ENCODE peak calls at places on chromosomes 11 and 22, in eight cellular contexts. One of them, this sample, is unnamed.

GRCh38 chr11:107969219-107969618 is 39.5 kb upstream of the CUL5 start:
- DNase-seq in transverse colon: no peak
- DNase-seq in endothelial cell: no peak
- DNase-seq in left lung: no peak
- DNase-seq in heart right ventricle: no peak
- DNase-seq in nephron progenitor cell: no peak
- DNase-seq in breast epithelium: no peak
- DNase-seq in brain microvascular endothelial cell: no peak
- DNase-seq in this sample: no peak

GRCh38 chr11:73520358-73521061 is 77.4 kb downstream of the FAM168A start:
- DNase-seq in transverse colon: no peak
- DNase-seq in endothelial cell: no peak
- DNase-seq in left lung: no peak
- DNase-seq in heart right ventricle: no peak
- DNase-seq in nephron progenitor cell: no peak
- DNase-seq in breast epithelium: no peak
- DNase-seq in brain microvascular endothelial cell: no peak
- DNase-seq in this sample: no peak

GRCh38 chr11:117395476-117395875 is 67.8 kb downstream of the CEP164 start:
- DNase-seq in transverse colon: no peak
- DNase-seq in endothelial cell: no peak
- DNase-seq in left lung: no peak
- DNase-seq in heart right ventricle: no peak
- DNase-seq in nephron progenitor cell: no peak
- DNase-seq in breast epithelium: no peak
- DNase-seq in brain microvascular endothelial cell: no peak
- DNase-seq in this sample: no peak

GRCh38 chr22:40463017-40463631 is 92.7 kb downstream of the SGSM3 start:
- DNase-seq in transverse colon: peak
- DNase-seq in endothelial cell: no peak
- DNase-seq in left lung: no peak
- DNase-seq in heart right ventricle: no peak
- DNase-seq in nephron progenitor cell: no peak
- DNase-seq in breast epithelium: no peak
- DNase-seq in brain microvascular endothelial cell: no peak
- DNase-seq in this sample: no peak

GRCh38 chr11:76153609-76153949 is 52.7 kb downstream of the WNT11 start:
- DNase-seq in transverse colon: no peak
- DNase-seq in endothelial cell: no peak
- DNase-seq in left lung: no peak
- DNase-seq in heart right ventricle: no peak
- DNase-seq in nephron progenitor cell: no peak
- DNase-seq in breast epithelium: no peak
- DNase-seq in brain microvascular endothelial cell: peak
- DNase-seq in this sample: no peak

GRCh38 chr11:40879911-40880310 is 579.5 kb downstream of the LRRC4C start:
- DNase-seq in transverse colon: no peak
- DNase-seq in endothelial cell: no peak
- DNase-seq in left lung: no peak
- DNase-seq in heart right ventricle: no peak
- DNase-seq in nephron progenitor cell: no peak
- DNase-seq in breast epithelium: no peak
- DNase-seq in brain microvascular endothelial cell: no peak
- DNase-seq in this sample: no peak

GRCh38 chr11:69521461-69521860 is 40.0 kb downstream of the LINC01488 start:
- DNase-seq in transverse colon: no peak
- DNase-seq in endothelial cell: no peak
- DNase-seq in left lung: no peak
- DNase-seq in heart right ventricle: no peak
- DNase-seq in nephron progenitor cell: no peak
- DNase-seq in breast epithelium: no peak
- DNase-seq in brain microvascular endothelial cell: no peak
- DNase-seq in this sample: no peak

GRCh38 chr11:112886707-112887370 is 74.4 kb upstream of the NCAM1 start:
- DNase-seq in transverse colon: no peak
- DNase-seq in endothelial cell: no peak
- DNase-seq in left lung: no peak
- DNase-seq in heart right ventricle: no peak
- DNase-seq in nephron progenitor cell: no peak
- DNase-seq in breast epithelium: no peak
- DNase-seq in brain microvascular endothelial cell: no peak
- DNase-seq in this sample: no peak

GRCh38 chr11:11149671-11150459 is 203.2 kb downstream of the CSNK2A3 start:
- DNase-seq in transverse colon: no peak
- DNase-seq in endothelial cell: no peak
- DNase-seq in left lung: no peak
- DNase-seq in heart right ventricle: no peak
- DNase-seq in nephron progenitor cell: no peak
- DNase-seq in breast epithelium: no peak
- DNase-seq in brain microvascular endothelial cell: no peak
- DNase-seq in this sample: no peak

GRCh38 chr22:23829845-23830372 is 8.9 kb downstream of the DERL3 start:
- DNase-seq in transverse colon: no peak
- DNase-seq in endothelial cell: no peak
- DNase-seq in left lung: no peak
- DNase-seq in heart right ventricle: no peak
- DNase-seq in nephron progenitor cell: no peak
- DNase-seq in breast epithelium: no peak
- DNase-seq in brain microvascular endothelial cell: peak
- DNase-seq in this sample: no peak

GRCh38 chr11:62054484-62055121 is 69.2 kb upstream of the INCENP start:
- DNase-seq in transverse colon: peak
- DNase-seq in endothelial cell: no peak
- DNase-seq in left lung: no peak
- DNase-seq in heart right ventricle: no peak
- DNase-seq in nephron progenitor cell: no peak
- DNase-seq in breast epithelium: no peak
- DNase-seq in brain microvascular endothelial cell: no peak
- DNase-seq in this sample: no peak
- TF ChIP-seq CTCF in transverse colon: peak
- TF ChIP-seq CTCF in endothelial cell: no peak
- TF ChIP-seq CTCF in left lung: peak
- TF ChIP-seq CTCF in heart right ventricle: peak
- TF ChIP-seq CTCF in nephron progenitor cell: peak
- TF ChIP-seq CTCF in breast epithelium: no peak
- TF ChIP-seq CTCF in brain microvascular endothelial cell: peak
- TF ChIP-seq CTCF in this sample: peak

GRCh38 chr11:105860105-105860504 is 161.9 kb downstream of the MSANTD4 start:
- DNase-seq in transverse colon: no peak
- DNase-seq in endothelial cell: no peak
- DNase-seq in left lung: no peak
- DNase-seq in heart right ventricle: no peak
- DNase-seq in nephron progenitor cell: no peak
- DNase-seq in breast epithelium: no peak
- DNase-seq in brain microvascular endothelial cell: no peak
- DNase-seq in this sample: no peak

GRCh38 chr11:105862736-105863367 is 159.2 kb downstream of the MSANTD4 start:
- DNase-seq in transverse colon: no peak
- DNase-seq in endothelial cell: no peak
- DNase-seq in left lung: no peak
- DNase-seq in heart right ventricle: no peak
- DNase-seq in nephron progenitor cell: no peak
- DNase-seq in breast epithelium: no peak
- DNase-seq in brain microvascular endothelial cell: peak
- DNase-seq in this sample: no peak

GRCh38 chr11:105856954-105857353 is 165.1 kb downstream of the MSANTD4 start:
- DNase-seq in transverse colon: no peak
- DNase-seq in endothelial cell: no peak
- DNase-seq in left lung: no peak
- DNase-seq in heart right ventricle: no peak
- DNase-seq in nephron progenitor cell: no peak
- DNase-seq in breast epithelium: no peak
- DNase-seq in brain microvascular endothelial cell: no peak
- DNase-seq in this sample: no peak

DNA sequence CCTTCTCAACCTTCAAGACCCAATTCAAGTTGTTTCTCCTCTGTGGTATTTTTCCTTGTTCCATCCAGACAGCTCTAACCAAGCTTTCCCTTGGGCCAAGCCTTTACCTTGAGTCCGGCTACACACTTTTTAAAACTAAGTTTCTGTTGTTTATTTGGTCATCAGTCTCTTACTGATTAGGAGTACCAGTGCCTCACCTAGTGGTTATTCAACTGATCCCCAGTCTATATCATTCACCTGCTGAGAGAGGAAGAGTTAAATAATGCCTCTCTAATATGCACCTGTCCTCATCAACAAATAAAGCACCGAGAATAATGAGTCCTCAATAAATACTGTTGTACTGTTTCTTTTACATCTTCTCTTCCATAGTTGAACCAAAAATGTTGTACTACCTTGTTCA is 160.8 kb downstream of the MSANTD4 start:
- DNase-seq in transverse colon: no peak
- DNase-seq in endothelial cell: no peak
- DNase-seq in left lung: no peak
- DNase-seq in heart right ventricle: no peak
- DNase-seq in nephron progenitor cell: no peak
- DNase-seq in breast epithelium: no peak
- DNase-seq in brain microvascular endothelial cell: no peak
- DNase-seq in this sample: no peak
- TF ChIP-seq CTCF in transverse colon: no peak
- TF ChIP-seq CTCF in endothelial cell: no peak
- TF ChIP-seq CTCF in left lung: no peak
- TF ChIP-seq CTCF in heart right ventricle: no peak
- TF ChIP-seq CTCF in nephron progenitor cell: no peak
- TF ChIP-seq CTCF in breast epithelium: no peak
- TF ChIP-seq CTCF in brain microvascular endothelial cell: peak
- TF ChIP-seq CTCF in this sample: no peak

DNA sequence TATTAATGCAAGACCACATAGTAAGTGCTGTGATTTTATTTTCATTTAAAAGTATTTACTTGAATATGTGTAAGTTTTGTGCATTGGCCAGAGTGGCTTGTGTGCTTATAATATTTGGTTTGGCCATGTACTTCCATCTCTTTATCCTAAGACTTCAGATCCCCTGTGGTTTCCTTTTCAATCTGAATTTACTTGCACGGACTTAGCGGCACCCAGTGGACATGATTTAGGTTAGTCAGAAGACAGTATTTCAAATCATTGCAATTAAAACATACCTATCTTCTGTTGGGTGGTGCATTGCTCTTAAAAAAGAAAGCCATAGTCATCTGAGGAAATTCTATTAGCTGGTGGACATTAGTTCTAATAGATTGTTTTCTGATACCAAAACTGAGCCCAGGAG is 30.7 kb downstream of the PIWIL4 start:
- DNase-seq in transverse colon: no peak
- DNase-seq in endothelial cell: no peak
- DNase-seq in left lung: no peak
- DNase-seq in heart right ventricle: no peak
- DNase-seq in nephron progenitor cell: no peak
- DNase-seq in breast epithelium: no peak
- DNase-seq in brain microvascular endothelial cell: no peak
- DNase-seq in this sample: no peak
- TF ChIP-seq CTCF in transverse colon: no peak
- TF ChIP-seq CTCF in endothelial cell: no peak
- TF ChIP-seq CTCF in left lung: no peak
- TF ChIP-seq CTCF in heart right ventricle: no peak
- TF ChIP-seq CTCF in nephron progenitor cell: no peak
- TF ChIP-seq CTCF in breast epithelium: no peak
- TF ChIP-seq CTCF in brain microvascular endothelial cell: peak
- TF ChIP-seq CTCF in this sample: no peak

GRCh38 chr11:17930544-17931144 is 82.2 kb downstream of the SERGEF start:
- DNase-seq in transverse colon: no peak
- DNase-seq in endothelial cell: no peak
- DNase-seq in left lung: no peak
- DNase-seq in heart right ventricle: no peak
- DNase-seq in nephron progenitor cell: no peak
- DNase-seq in breast epithelium: no peak
- DNase-seq in brain microvascular endothelial cell: no peak
- DNase-seq in this sample: no peak
- TF ChIP-seq CTCF in transverse colon: no peak
- TF ChIP-seq CTCF in endothelial cell: no peak
- TF ChIP-seq CTCF in left lung: no peak
- TF ChIP-seq CTCF in heart right ventricle: no peak
- TF ChIP-seq CTCF in nephron progenitor cell: no peak
- TF ChIP-seq CTCF in breast epithelium: no peak
- TF ChIP-seq CTCF in brain microvascular endothelial cell: no peak
- TF ChIP-seq CTCF in this sample: no peak

GRCh38 chr22:48577691-48578090 is 1250.0 kb downstream of the BRD1 start:
- DNase-seq in transverse colon: no peak
- DNase-seq in endothelial cell: no peak
- DNase-seq in left lung: peak
- DNase-seq in heart right ventricle: no peak
- DNase-seq in nephron progenitor cell: no peak
- DNase-seq in breast epithelium: no peak
- DNase-seq in brain microvascular endothelial cell: no peak
- DNase-seq in this sample: no peak

GRCh38 chr22:48575567-48576332 is 1251.9 kb downstream of the BRD1 start:
- DNase-seq in transverse colon: no peak
- DNase-seq in endothelial cell: no peak
- DNase-seq in left lung: peak
- DNase-seq in heart right ventricle: peak
- DNase-seq in nephron progenitor cell: peak
- DNase-seq in breast epithelium: no peak
- DNase-seq in brain microvascular endothelial cell: no peak
- DNase-seq in this sample: no peak

GRCh38 chr22:48577014-48577690 is 1250.5 kb downstream of the BRD1 start:
- DNase-seq in transverse colon: no peak
- DNase-seq in endothelial cell: no peak
- DNase-seq in left lung: peak
- DNase-seq in heart right ventricle: no peak
- DNase-seq in nephron progenitor cell: no peak
- DNase-seq in breast epithelium: no peak
- DNase-seq in brain microvascular endothelial cell: no peak
- DNase-seq in this sample: no peak

GRCh38 chr22:48574776-48575566 is 1252.7 kb downstream of the BRD1 start:
- DNase-seq in transverse colon: peak
- DNase-seq in endothelial cell: peak
- DNase-seq in left lung: peak
- DNase-seq in heart right ventricle: peak
- DNase-seq in nephron progenitor cell: peak
- DNase-seq in breast epithelium: no peak
- DNase-seq in brain microvascular endothelial cell: no peak
- DNase-seq in this sample: peak

GRCh38 chr22:48576333-48577013 is 1251.2 kb downstream of the BRD1 start:
- DNase-seq in transverse colon: no peak
- DNase-seq in endothelial cell: peak
- DNase-seq in left lung: peak
- DNase-seq in heart right ventricle: no peak
- DNase-seq in nephron progenitor cell: peak
- DNase-seq in breast epithelium: no peak
- DNase-seq in brain microvascular endothelial cell: no peak
- DNase-seq in this sample: peak
- TF ChIP-seq CTCF in transverse colon: no peak
- TF ChIP-seq CTCF in endothelial cell: no peak
- TF ChIP-seq CTCF in left lung: no peak
- TF ChIP-seq CTCF in heart right ventricle: peak
- TF ChIP-seq CTCF in nephron progenitor cell: peak
- TF ChIP-seq CTCF in breast epithelium: no peak
- TF ChIP-seq CTCF in brain microvascular endothelial cell: peak
- TF ChIP-seq CTCF in this sample: peak

DNA sequence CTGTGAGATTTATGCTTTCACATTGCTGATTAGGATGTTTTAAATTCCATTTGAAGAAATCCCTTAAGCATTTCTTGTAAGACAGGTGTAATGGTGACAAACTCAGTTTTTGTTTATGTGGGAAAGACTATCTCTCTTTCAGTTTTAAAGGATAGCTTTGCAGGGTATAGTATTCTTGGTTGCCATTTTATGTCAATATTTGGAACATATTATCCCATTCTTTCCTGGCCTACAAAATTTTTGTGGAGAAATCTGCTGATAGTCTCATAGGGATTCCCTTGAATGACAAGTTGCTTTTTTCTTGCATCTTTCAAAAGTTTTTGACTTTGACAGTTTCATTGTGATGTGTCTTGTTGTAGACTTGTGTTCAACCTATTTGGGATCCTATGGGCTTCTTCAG is 28.8 kb downstream of the NAGA start:
- DNase-seq in transverse colon: no peak
- DNase-seq in endothelial cell: no peak
- DNase-seq in left lung: no peak
- DNase-seq in heart right ventricle: no peak
- DNase-seq in nephron progenitor cell: no peak
- DNase-seq in breast epithelium: no peak
- DNase-seq in brain microvascular endothelial cell: no peak
- DNase-seq in this sample: no peak
- TF ChIP-seq CTCF in transverse colon: no peak
- TF ChIP-seq CTCF in endothelial cell: no peak
- TF ChIP-seq CTCF in left lung: no peak
- TF ChIP-seq CTCF in heart right ventricle: no peak
- TF ChIP-seq CTCF in nephron progenitor cell: no peak
- TF ChIP-seq CTCF in breast epithelium: no peak
- TF ChIP-seq CTCF in brain microvascular endothelial cell: no peak
- TF ChIP-seq CTCF in this sample: no peak